ENCODE peak calls at places on chromosomes 2 and 18, in eight cellular contexts. I is CD8-positive, alpha-beta T cell; J is heart right ventricle; D is GM12878; W is H9; Z is coronary artery; S is gastrocnemius medialis; X is DND-41. M is an unnamed sample.

GRCh38 chr2:213036836-213037235 is 114.6 kb downstream of the IKZF2 start:
- DNase-seq in I (no peak), J (no peak), D (no peak), W (no peak), Z (no peak), S (no peak), X (no peak), M (peak; percentile 89)

GRCh38 chr2:50347355-50348044 is 684.4 kb downstream of the NRXN1 start:
- DNase-seq in I (no peak), J (no peak), D (no peak), W (peak; percentile 51), Z (no peak), S (no peak), X (no peak), M (no peak)

GRCh38 chr2:232415736-232416520 is 9.3 kb downstream of the ALPG start:
- DNase-seq in I (no peak), J (no peak), D (no peak), W (no peak), Z (no peak), S (no peak), X (no peak), M (no peak)

GRCh38 chr2:144835634-144836351 is 315.9 kb upstream of the ZEB2 start:
- DNase-seq in I (no peak), J (no peak), D (no peak), W (no peak), Z (no peak), S (no peak), X (no peak), M (no peak)

GRCh38 chr2:27756091-27756490 is 15.4 kb upstream of the MRPL33 start:
- DNase-seq in I (no peak), J (no peak), D (no peak), W (no peak), Z (no peak), S (no peak), X (no peak), M (no peak)

GRCh38 chr2:15912203-15912602 is 28.1 kb upstream of the MYCN start:
- DNase-seq in I (no peak), J (peak; percentile 63), D (no peak), W (no peak), Z (no peak), S (peak; percentile 54), X (no peak), M (peak; percentile 15)

GRCh38 chr2:234135750-234136221 is 85.3 kb downstream of the SPP2 start:
- DNase-seq in I (peak; percentile 16), J (peak; percentile 29), D (peak; percentile 5), W (peak; percentile 89), Z (no peak), S (no peak), X (peak; percentile 74), M (peak; percentile 65)

GRCh38 chr18:12599966-12600365 is 57.9 kb downstream of the SPIRE1 start:
- DNase-seq in I (no peak), J (no peak), D (no peak), W (no peak), Z (no peak), S (no peak), X (no peak), M (no peak)

GRCh38 chr2:171673928-171674327 is 13.3 kb upstream of the DYNC1I2 start:
- DNase-seq in I (no peak), J (no peak), D (no peak), W (no peak), Z (no peak), S (no peak), X (no peak), M (no peak)

GRCh38 chr2:71821856-71822255 is 325.8 kb downstream of the CYP26B1 start:
- DNase-seq in I (no peak), J (no peak), D (no peak), W (no peak), Z (no peak), S (no peak), X (no peak), M (peak; percentile 7)

GRCh38 chr18:67408240-67408639 is 108.3 kb downstream of the DSEL start:
- DNase-seq in I (no peak), J (no peak), D (no peak), W (no peak), Z (no peak), S (no peak), X (no peak), M (no peak)

GRCh38 chr2:108215794-108216211 is 24.0 kb upstream of the SULT1C3 start:
- DNase-seq in I (no peak), J (no peak), D (no peak), W (peak; percentile 38), Z (no peak), S (no peak), X (no peak), M (peak; percentile 60)

GRCh38 chr2:132937629-132938028 is 267.6 kb upstream of the LYPD1 start:
- DNase-seq in I (no peak), J (no peak), D (no peak), W (no peak), Z (no peak), S (no peak), X (no peak), M (no peak)

GRCh38 chr2:231900486-231900942 is 25.7 kb downstream of the NPPC start:
- DNase-seq in I (peak; percentile 20), J (peak; percentile 79), D (no peak), W (peak; percentile 95), Z (no peak), S (peak; percentile 10), X (no peak), M (peak; percentile 50)

GRCh38 chr2:109386004-109386695 is 227.6 kb downstream of the SEPTIN10 start:
- DNase-seq in I (no peak), J (no peak), D (no peak), W (peak; percentile 52), Z (no peak), S (no peak), X (no peak), M (no peak)

GRCh38 chr2:215828528-215829184 is 184.7 kb downstream of the MREG start:
- DNase-seq in I (no peak), J (no peak), D (no peak), W (peak; percentile 85), Z (no peak), S (no peak), X (peak; percentile 43), M (peak; percentile 57)

GRCh38 chr18:65567372-65567771 is 183.4 kb upstream of the CDH7 start:
- DNase-seq in I (no peak), J (no peak), D (no peak), W (no peak), Z (no peak), S (no peak), X (no peak), M (no peak)

GRCh38 chr2:150312271-150312670 is 175.2 kb downstream of the RND3 start:
- DNase-seq in I (no peak), J (no peak), D (no peak), W (no peak), Z (no peak), S (no peak), X (no peak), M (no peak)

GRCh38 chr2:226798422-226799210 is 1.0 kb downstream of the IRS1 start:
- DNase-seq in I (no peak), J (peak; percentile 41), D (no peak), W (peak; percentile 76), Z (peak; percentile 79), S (peak; percentile 50), X (no peak), M (peak; percentile 44)

GRCh38 chr2:113056501-113056900 is 2.5 kb upstream of the IL36RN start:
- DNase-seq in I (no peak), J (no peak), D (no peak), W (no peak), Z (no peak), S (no peak), X (no peak), M (no peak)

GRCh38 chr2:84959494-84960156 is 11.3 kb upstream of the KCMF1 start:
- DNase-seq in I (no peak), J (no peak), D (no peak), W (peak; percentile 88), Z (no peak), S (no peak), X (no peak), M (no peak)

GRCh38 chr2:69742170-69742952 is 427 bp downstream of the ANXA4 start:
- DNase-seq in I (no peak), J (no peak), D (no peak), W (no peak), Z (no peak), S (no peak), X (no peak), M (no peak)

GRCh38 chr18:24797987-24798386 is 337.6 kb downstream of the HRH4 start:
- DNase-seq in I (no peak), J (no peak), D (no peak), W (no peak), Z (no peak), S (no peak), X (no peak), M (no peak)

GRCh38 chr2:113126845-113127645 is at the start of gene IL1RN:
- DNase-seq in I (no peak), J (no peak), D (no peak), W (no peak), Z (peak; percentile 36), S (peak; percentile 8), X (no peak), M (no peak)

GRCh38 chr2:127140543-127140942 is 33.6 kb upstream of the BIN1 start:
- DNase-seq in I (no peak), J (no peak), D (no peak), W (no peak), Z (no peak), S (no peak), X (no peak), M (no peak)
- TF ChIP-seq CTCF in I (no peak), J (no peak), D (no peak), W (no peak), Z (no peak), S (no peak), X (no peak), M (no peak)

GRCh38 chr2:141554810-141555209 is 576.0 kb downstream of the LRP1B start:
- DNase-seq in I (no peak), J (no peak), D (no peak), W (peak; percentile 34), Z (no peak), S (no peak), X (peak; percentile 48), M (peak; percentile 8)
- TF ChIP-seq CTCF in I (no peak), J (peak; percentile 35), D (peak; percentile 60), W (peak; percentile 69), Z (no peak), S (no peak), X (peak; percentile 83), M (peak; percentile 65)

DNA sequence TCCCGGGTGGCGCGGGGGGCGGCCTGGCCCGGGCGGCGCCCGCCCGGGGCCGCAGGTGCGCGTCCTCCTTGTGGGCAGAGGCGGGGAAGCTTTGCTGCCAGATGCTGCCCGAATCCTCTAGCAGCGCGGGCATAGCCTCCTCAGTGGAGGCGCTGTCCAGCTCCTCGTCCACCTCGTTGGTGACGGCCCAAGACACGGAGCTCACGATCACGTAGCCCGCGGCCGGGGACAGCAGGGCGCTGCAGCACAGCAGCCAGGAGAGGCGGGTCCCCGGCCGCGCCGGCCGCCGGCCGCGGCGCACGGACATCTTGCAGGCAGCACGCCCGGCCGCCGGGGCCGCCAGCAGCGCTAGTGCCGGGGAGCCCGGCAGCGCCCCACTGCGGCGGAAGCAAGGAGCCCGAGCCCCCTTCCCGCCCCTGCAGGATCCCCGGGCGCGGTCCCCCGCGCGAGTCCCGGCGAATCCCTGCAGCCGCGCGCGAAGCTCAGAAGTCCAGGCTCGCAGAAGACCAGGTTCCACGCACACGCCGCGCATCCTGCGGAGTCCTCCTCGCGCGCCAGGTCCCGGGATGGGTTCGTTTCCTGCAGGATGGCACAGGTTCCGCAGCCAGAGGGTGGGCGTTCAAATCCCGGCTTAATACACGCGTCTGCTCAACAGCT is at the start of gene CREG2:
- DNase-seq in I (peak; percentile 20), J (peak; percentile 68), D (no peak), W (peak; percentile 78), Z (no peak), S (no peak), X (peak; percentile 46), M (peak; percentile 76)
- TF ChIP-seq CTCF in I (peak; percentile 61), J (peak; percentile 60), D (peak; percentile 10), W (peak; percentile 75), Z (peak; percentile 27), S (peak; percentile 27), X (peak; percentile 53), M (peak; percentile 79)

GRCh38 chr2:101251844-101252407 is 760 bp upstream of the CNOT11 start:
- DNase-seq in I (peak; percentile 10), J (no peak), D (no peak), W (peak; percentile 64), Z (no peak), S (no peak), X (peak; percentile 26), M (no peak)
- TF ChIP-seq CTCF in I (peak; percentile 43), J (peak; percentile 45), D (peak; percentile 3), W (peak; percentile 73), Z (no peak), S (no peak), X (peak; percentile 51), M (peak; percentile 60)

M was measured in HFFc6.